ENCODE peak calls at places on chromosome 1, in four cellular contexts. One of them, this sample, is unnamed. For H3K9me3, the result is how much of the 10 kb centered on the place peaks cover.

GRCh38 chr1:38154089-38154470 is 107.5 kb upstream of the POU3F1 start:
- DNase-seq in PC-3: no peak
- DNase-seq in ovary: no peak
- DNase-seq in mammary epithelial cell: no peak
- DNase-seq in this sample: no peak

GRCh38 chr1:112793631-112794565 is 78.8 kb upstream of the PPM1J start:
- DNase-seq in PC-3: no peak
- DNase-seq in ovary: no peak
- DNase-seq in mammary epithelial cell: no peak
- DNase-seq in this sample: no peak

GRCh38 chr1:42940851-42941639 is 17.6 kb downstream of the SLC2A1 start:
- DNase-seq in ovary: no peak
- DNase-seq in PC-3: peak
- DNase-seq in mammary epithelial cell: peak
- DNase-seq in this sample: no peak

GRCh38 chr1:191320062-191320461 is 838.2 kb upstream of the RGS18 start:
- DNase-seq in ovary: no peak
- DNase-seq in PC-3: no peak
- DNase-seq in mammary epithelial cell: no peak
- DNase-seq in this sample: no peak

GRCh38 chr1:201350361-201350725 is 27.1 kb downstream of the TNNT2 start:
- DNase-seq in ovary: no peak
- DNase-seq in PC-3: no peak
- DNase-seq in mammary epithelial cell: no peak
- DNase-seq in this sample: peak

GRCh38 chr1:65177457-65177856 is 29.5 kb downstream of the AK4 start:
- DNase-seq in PC-3: peak
- DNase-seq in ovary: no peak
- DNase-seq in mammary epithelial cell: peak
- DNase-seq in this sample: no peak

GRCh38 chr1:21804536-21804935 is 7.5 kb upstream of the LDLRAD2 start:
- DNase-seq in mammary epithelial cell: no peak
- DNase-seq in PC-3: no peak
- DNase-seq in ovary: no peak
- DNase-seq in this sample: no peak

GRCh38 chr1:171798760-171799159 is 17.3 kb downstream of the METTL13 start:
- DNase-seq in ovary: no peak
- DNase-seq in PC-3: no peak
- DNase-seq in mammary epithelial cell: no peak
- DNase-seq in this sample: no peak

GRCh38 chr1:177255411-177255810 is 84.7 kb downstream of the BRINP2 start:
- DNase-seq in ovary: no peak
- DNase-seq in mammary epithelial cell: peak
- DNase-seq in PC-3: peak
- DNase-seq in this sample: no peak

GRCh38 chr1:108316545-108316944 is 72.7 kb upstream of the NBPF4 start:
- DNase-seq in PC-3: peak
- DNase-seq in mammary epithelial cell: peak
- DNase-seq in ovary: no peak
- DNase-seq in this sample: no peak
- TF ChIP-seq CTCF in PC-3: peak
- TF ChIP-seq CTCF in mammary epithelial cell: peak
- TF ChIP-seq CTCF in ovary: no peak
- TF ChIP-seq CTCF in this sample: no peak

GRCh38 chr1:17630048-17630830 is 90.7 kb downstream of the ARHGEF10L start:
- DNase-seq in mammary epithelial cell: no peak
- DNase-seq in PC-3: no peak
- DNase-seq in ovary: no peak
- DNase-seq in this sample: peak

GRCh38 chr1:17633654-17634053 is 94.2 kb downstream of the ARHGEF10L start:
- DNase-seq in ovary: no peak
- DNase-seq in mammary epithelial cell: peak
- DNase-seq in PC-3: peak
- DNase-seq in this sample: no peak

GRCh38 chr1:17631410-17631809 is 91.9 kb downstream of the ARHGEF10L start:
- DNase-seq in mammary epithelial cell: no peak
- DNase-seq in PC-3: no peak
- DNase-seq in ovary: no peak
- DNase-seq in this sample: no peak

GRCh38 chr1:17632106-17632505 is 92.6 kb downstream of the ARHGEF10L start:
- DNase-seq in mammary epithelial cell: no peak
- DNase-seq in ovary: no peak
- DNase-seq in PC-3: no peak
- DNase-seq in this sample: no peak

DNA sequence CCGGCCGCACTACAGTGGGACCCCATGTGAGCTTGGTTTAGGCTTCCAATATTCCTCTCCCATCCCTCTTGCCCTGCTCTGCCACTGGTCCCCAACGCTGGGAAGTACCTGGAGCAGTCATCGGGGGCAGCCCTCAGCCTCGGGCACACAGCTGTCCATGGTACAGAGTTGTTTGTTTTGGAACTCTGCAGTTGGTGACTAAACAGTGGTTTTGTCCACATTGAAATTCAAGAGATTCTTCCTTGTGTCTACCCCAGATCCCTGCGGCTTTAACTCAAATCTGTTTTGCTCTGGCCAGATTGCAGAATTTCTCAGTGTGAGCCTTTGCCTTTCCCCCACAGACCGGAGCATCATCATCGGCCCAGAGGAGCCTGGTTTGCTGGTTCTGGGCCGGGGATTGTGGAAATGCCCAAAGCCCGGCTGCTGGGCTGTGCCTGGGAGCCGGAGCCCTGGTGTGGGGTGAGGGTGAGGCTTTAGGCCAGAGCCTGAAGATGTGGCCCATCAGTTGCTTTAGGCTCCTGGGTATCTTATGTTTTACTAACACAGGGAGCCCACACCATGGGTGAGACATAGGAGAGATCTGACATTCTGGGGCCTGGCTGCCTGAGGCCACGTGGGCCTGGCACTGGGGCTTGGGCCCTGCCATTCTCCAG is 93.2 kb downstream of the ARHGEF10L start:
- DNase-seq in ovary: no peak
- DNase-seq in mammary epithelial cell: peak
- DNase-seq in PC-3: peak
- DNase-seq in this sample: no peak
- H3K9me3 ChIP-seq in ovary: under half
- H3K9me3 ChIP-seq in mammary epithelial cell: under half
- H3K9me3 ChIP-seq in PC-3: under half
- H3K9me3 ChIP-seq in this sample: under half

GRCh38 chr1:209646558-209646957 is 5.7 kb downstream of the LAMB3 start:
- DNase-seq in ovary: no peak
- DNase-seq in PC-3: peak
- DNase-seq in mammary epithelial cell: no peak
- DNase-seq in this sample: no peak
- TF ChIP-seq CTCF in ovary: no peak
- TF ChIP-seq CTCF in PC-3: peak
- TF ChIP-seq CTCF in mammary epithelial cell: peak
- TF ChIP-seq CTCF in this sample: peak

DNA sequence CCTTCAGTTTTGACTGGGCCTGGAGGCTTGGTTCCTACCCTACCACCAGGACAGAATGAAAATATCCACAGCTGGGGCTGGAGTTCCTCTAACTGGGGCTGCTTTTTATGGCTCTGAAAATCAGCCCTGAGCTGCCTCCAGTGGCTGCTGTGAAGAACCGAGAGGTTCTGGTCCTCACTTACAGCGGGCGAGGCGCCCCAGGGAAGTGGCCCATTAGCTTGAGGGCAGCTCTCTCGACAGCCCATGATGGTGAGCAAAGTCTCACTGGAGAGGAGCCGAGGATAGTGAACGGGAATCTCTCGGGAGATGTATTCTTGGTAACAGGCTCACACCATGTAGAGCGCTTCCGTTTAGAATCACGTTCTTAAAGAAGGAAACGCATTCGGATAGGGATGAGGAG is 459.7 kb downstream of the KIF26B start:
- DNase-seq in ovary: no peak
- DNase-seq in mammary epithelial cell: no peak
- DNase-seq in PC-3: no peak
- DNase-seq in this sample: no peak
- H3K9me3 ChIP-seq in ovary: under half
- H3K9me3 ChIP-seq in mammary epithelial cell: under half
- H3K9me3 ChIP-seq in PC-3: under half
- H3K9me3 ChIP-seq in this sample: under half

DNA sequence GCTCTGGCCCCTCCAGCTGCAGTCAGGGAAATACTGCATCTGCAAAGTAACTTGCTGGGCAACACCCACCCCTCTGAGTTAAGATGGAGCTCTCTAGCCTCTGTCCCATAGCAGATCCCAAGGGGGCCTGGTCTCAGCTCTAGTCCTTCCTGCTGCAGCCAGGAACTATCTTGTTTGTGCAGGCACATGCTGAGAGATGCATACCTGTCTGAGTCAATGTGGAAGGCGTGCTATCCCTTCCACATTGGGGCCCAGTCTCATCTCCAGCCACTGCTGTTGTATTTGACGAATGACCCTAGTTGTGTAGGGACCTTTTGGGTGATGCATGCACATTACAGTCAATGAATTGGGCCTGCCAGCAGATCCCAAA is 76.4 kb downstream of the CTH start:
- DNase-seq in ovary: no peak
- DNase-seq in mammary epithelial cell: no peak
- DNase-seq in PC-3: no peak
- DNase-seq in this sample: no peak
- TF ChIP-seq CTCF in ovary: no peak
- TF ChIP-seq CTCF in mammary epithelial cell: no peak
- TF ChIP-seq CTCF in PC-3: no peak
- TF ChIP-seq CTCF in this sample: no peak

GRCh38 chr1:198838022-198838342 is 199.1 kb downstream of the PTPRC start:
- DNase-seq in PC-3: peak
- DNase-seq in mammary epithelial cell: no peak
- DNase-seq in ovary: no peak
- DNase-seq in this sample: no peak
- H3K9me3 ChIP-seq in PC-3: under half
- H3K9me3 ChIP-seq in mammary epithelial cell: under half
- H3K9me3 ChIP-seq in ovary: under half
- H3K9me3 ChIP-seq in this sample: under half

DNA sequence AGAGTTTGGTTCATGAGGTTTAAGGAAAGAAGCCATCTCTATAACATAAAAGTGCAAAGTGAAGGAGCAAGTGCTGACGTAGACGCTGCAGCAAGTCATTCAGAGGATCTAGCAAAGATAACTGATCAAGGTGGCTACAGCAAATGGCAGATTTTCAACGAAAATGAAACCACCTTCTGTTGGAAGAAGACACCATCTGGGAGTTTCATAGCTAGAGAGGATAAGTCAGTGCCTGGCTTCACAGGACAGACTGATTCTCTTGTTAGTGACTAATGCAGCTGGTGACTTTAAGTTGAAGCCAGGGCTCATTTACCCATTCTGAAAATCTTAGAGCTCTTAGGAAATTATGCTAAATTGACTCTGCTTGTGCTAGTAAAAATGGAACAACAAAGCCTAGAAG is 10.4 kb downstream of the MAEL start:
- DNase-seq in ovary: no peak
- DNase-seq in PC-3: no peak
- DNase-seq in mammary epithelial cell: no peak
- DNase-seq in this sample: no peak
- TF ChIP-seq CTCF in ovary: no peak
- TF ChIP-seq CTCF in PC-3: no peak
- TF ChIP-seq CTCF in mammary epithelial cell: no peak
- TF ChIP-seq CTCF in this sample: no peak

DNA sequence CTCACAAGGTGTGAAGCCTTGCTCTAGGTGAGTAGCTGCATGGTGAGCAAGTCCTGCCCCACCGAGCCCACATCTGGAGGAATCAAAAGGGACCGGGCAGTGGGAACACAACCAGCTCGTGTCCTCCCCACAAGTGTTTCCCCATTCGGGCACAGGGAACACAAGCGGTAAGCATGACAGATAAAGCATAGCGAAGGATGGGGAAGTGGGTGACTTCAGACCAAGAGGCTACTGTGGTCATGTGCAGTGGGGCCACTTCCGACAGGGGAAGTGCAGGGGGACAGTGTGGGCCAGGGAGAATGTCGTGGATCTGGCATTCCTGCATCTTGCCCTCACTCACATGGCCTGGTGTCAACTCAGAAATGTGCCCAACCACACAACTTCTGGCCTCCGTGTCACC is 306.2 kb downstream of the FAM72C start:
- DNase-seq in ovary: no peak
- DNase-seq in PC-3: no peak
- DNase-seq in mammary epithelial cell: no peak
- DNase-seq in this sample: no peak
- H3K9me3 ChIP-seq in ovary: under half
- H3K9me3 ChIP-seq in PC-3: under half
- H3K9me3 ChIP-seq in mammary epithelial cell: under half
- H3K9me3 ChIP-seq in this sample: under half

GRCh38 chr1:119827010-119827409 is 15.8 kb upstream of the REG4 start:
- DNase-seq in PC-3: peak
- DNase-seq in mammary epithelial cell: no peak
- DNase-seq in ovary: no peak
- DNase-seq in this sample: no peak
- TF ChIP-seq CTCF in PC-3: peak
- TF ChIP-seq CTCF in mammary epithelial cell: peak
- TF ChIP-seq CTCF in ovary: no peak
- TF ChIP-seq CTCF in this sample: peak

GRCh38 chr1:248359415-248359814 is 2.0 kb upstream of the OR2T4 start:
- DNase-seq in ovary: no peak
- DNase-seq in mammary epithelial cell: no peak
- DNase-seq in PC-3: no peak
- DNase-seq in this sample: no peak
- H3K9me3 ChIP-seq in ovary: under half
- H3K9me3 ChIP-seq in mammary epithelial cell: under half
- H3K9me3 ChIP-seq in PC-3: under half
- H3K9me3 ChIP-seq in this sample: under half